ENCODE peak calls at places on chromosomes 7 and 10, in five cellular contexts. One of them, this sample, is unnamed. For H3K4me1, the result is how much of the 10 kb centered on the place peaks cover.

GRCh38 chr7:7399707-7400106 is 136.0 kb downstream of the COL28A1 start:
- DNase-seq in Peyer's patch: no peak
- DNase-seq in psoas muscle: no peak
- DNase-seq in astrocyte: peak
- DNase-seq in PC-3: no peak
- DNase-seq in this sample: no peak

GRCh38 chr10:42932735-42933453 is 144.0 kb upstream of the RET start:
- DNase-seq in Peyer's patch: no peak
- DNase-seq in psoas muscle: no peak
- DNase-seq in astrocyte: no peak
- DNase-seq in PC-3: no peak
- DNase-seq in this sample: no peak

GRCh38 chr10:75229961-75230360 is 5.8 kb downstream of the COMTD1 start:
- DNase-seq in Peyer's patch: no peak
- DNase-seq in psoas muscle: no peak
- DNase-seq in astrocyte: peak
- DNase-seq in PC-3: peak
- DNase-seq in this sample: no peak

GRCh38 chr10:34477229-34477628 is 337.9 kb downstream of the PARD3 start:
- DNase-seq in Peyer's patch: no peak
- DNase-seq in psoas muscle: no peak
- DNase-seq in astrocyte: no peak
- DNase-seq in PC-3: no peak
- DNase-seq in this sample: no peak

GRCh38 chr10:72312865-72313391 is 39.2 kb downstream of the DDIT4 start:
- DNase-seq in Peyer's patch: no peak
- DNase-seq in psoas muscle: no peak
- DNase-seq in astrocyte: no peak
- DNase-seq in PC-3: no peak
- DNase-seq in this sample: no peak

GRCh38 chr7:142771353-142771723 is 568 bp downstream of the PRSS2 start:
- DNase-seq in Peyer's patch: no peak
- DNase-seq in psoas muscle: no peak
- DNase-seq in astrocyte: no peak
- DNase-seq in PC-3: peak
- DNase-seq in this sample: no peak

GRCh38 chr7:108345710-108346336 is 110.4 kb downstream of the NRCAM start:
- DNase-seq in Peyer's patch: no peak
- DNase-seq in psoas muscle: no peak
- DNase-seq in astrocyte: no peak
- DNase-seq in PC-3: no peak
- DNase-seq in this sample: no peak

GRCh38 chr10:52986120-52986519 is 213.5 kb upstream of the MBL2 start:
- DNase-seq in Peyer's patch: no peak
- DNase-seq in psoas muscle: no peak
- DNase-seq in astrocyte: no peak
- DNase-seq in PC-3: no peak
- DNase-seq in this sample: no peak

GRCh38 chr10:20034732-20035131 is 218.5 kb downstream of the PLXDC2 start:
- DNase-seq in Peyer's patch: no peak
- DNase-seq in psoas muscle: no peak
- DNase-seq in astrocyte: no peak
- DNase-seq in PC-3: no peak
- DNase-seq in this sample: no peak

GRCh38 chr7:24965831-24966708 is 13.9 kb downstream of the OSBPL3 start:
- DNase-seq in Peyer's patch: peak
- DNase-seq in psoas muscle: no peak
- DNase-seq in astrocyte: peak
- DNase-seq in PC-3: peak
- DNase-seq in this sample: no peak

GRCh38 chr10:29841724-29842649 is 207.2 kb upstream of the SVIL start:
- DNase-seq in Peyer's patch: no peak
- DNase-seq in psoas muscle: peak
- DNase-seq in astrocyte: peak
- DNase-seq in PC-3: peak
- DNase-seq in this sample: peak

DNA sequence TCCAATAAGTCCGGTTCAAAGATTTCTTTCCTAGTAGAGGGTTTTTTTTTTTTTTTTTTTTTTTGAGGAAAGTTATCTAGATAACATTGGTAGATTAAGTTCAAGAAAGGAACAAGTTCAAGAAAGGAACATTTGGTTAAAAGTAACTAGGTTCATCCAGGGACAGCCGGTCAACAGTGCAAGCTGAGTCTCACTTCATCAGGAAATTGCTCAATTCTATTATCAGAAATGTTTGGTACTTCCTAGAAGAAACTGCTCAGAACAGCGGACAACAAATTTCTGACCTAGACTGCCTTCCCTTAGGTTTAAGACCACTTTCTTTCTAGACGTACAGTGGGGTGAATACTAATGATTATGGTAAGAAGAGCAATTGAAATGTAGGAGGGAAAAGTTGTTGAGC is 3.7 kb upstream of the IL2RA start:
- DNase-seq in Peyer's patch: peak
- DNase-seq in psoas muscle: no peak
- DNase-seq in astrocyte: no peak
- DNase-seq in PC-3: no peak
- DNase-seq in this sample: no peak
- H3K4me1 ChIP-seq in Peyer's patch: under half
- H3K4me1 ChIP-seq in psoas muscle: under half
- H3K4me1 ChIP-seq in astrocyte: under half
- H3K4me1 ChIP-seq in PC-3: under half
- H3K4me1 ChIP-seq in this sample: under half

GRCh38 chr7:5396542-5396941 is 27.1 kb downstream of the TNRC18 start:
- DNase-seq in Peyer's patch: peak
- DNase-seq in psoas muscle: no peak
- DNase-seq in astrocyte: no peak
- DNase-seq in PC-3: peak
- DNase-seq in this sample: peak
- TF ChIP-seq CTCF in Peyer's patch: no peak
- TF ChIP-seq CTCF in psoas muscle: no peak
- TF ChIP-seq CTCF in astrocyte: no peak
- TF ChIP-seq CTCF in PC-3: peak
- TF ChIP-seq CTCF in this sample: no peak

GRCh38 chr7:50305697-50306300 is 1.3 kb downstream of the IKZF1 start:
- DNase-seq in Peyer's patch: no peak
- DNase-seq in psoas muscle: no peak
- DNase-seq in astrocyte: no peak
- DNase-seq in PC-3: no peak
- DNase-seq in this sample: no peak
- H3K4me3 ChIP-seq in Peyer's patch: peak
- H3K4me3 ChIP-seq in psoas muscle: peak
- H3K4me3 ChIP-seq in astrocyte: no peak
- H3K4me3 ChIP-seq in PC-3: no peak
- H3K4me3 ChIP-seq in this sample: no peak

DNA sequence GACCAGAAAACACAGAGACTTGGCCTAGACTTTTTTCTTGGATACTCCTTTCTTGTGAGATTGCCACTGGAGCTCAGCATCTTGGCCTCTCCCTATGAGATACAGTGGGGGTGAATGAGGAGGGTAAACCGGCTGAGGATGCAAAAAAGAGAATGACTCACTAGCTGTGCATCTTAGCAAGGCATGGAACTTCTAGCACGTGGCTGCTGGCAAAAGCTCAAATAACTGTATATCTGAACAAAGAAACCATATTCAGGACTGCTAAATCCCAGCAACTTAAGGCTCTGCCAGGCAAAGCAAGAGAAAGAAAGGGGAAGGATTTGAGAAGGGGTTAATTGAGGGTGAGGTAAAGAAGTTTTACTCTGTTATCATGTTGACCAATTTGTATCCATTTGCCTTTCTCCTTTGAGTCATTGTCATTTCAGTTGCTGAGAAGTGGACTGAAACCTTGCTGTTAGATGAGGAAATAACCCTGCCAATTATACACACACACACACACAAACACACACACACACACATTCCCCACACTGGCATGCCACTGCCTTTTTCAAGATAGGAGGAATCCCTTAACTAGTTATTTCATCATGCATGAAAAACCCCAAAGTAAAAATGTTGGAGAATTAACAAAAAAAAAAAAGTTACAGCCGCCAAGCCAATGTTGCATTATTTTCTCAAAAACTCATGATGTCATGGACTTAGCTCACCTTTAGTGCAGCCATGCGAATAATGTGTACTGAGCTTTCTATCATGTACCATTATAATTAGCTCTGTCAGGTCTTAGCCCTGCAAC is 997.3 kb downstream of the LRMDA start:
- DNase-seq in Peyer's patch: no peak
- DNase-seq in psoas muscle: no peak
- DNase-seq in astrocyte: peak
- DNase-seq in PC-3: peak
- DNase-seq in this sample: no peak
- H3K4me1 ChIP-seq in Peyer's patch: under half
- H3K4me1 ChIP-seq in psoas muscle: under half
- H3K4me1 ChIP-seq in astrocyte: under half
- H3K4me1 ChIP-seq in PC-3: under half
- H3K4me1 ChIP-seq in this sample: under half

GRCh38 chr7:81527651-81528050 is 242.2 kb downstream of the HGF start:
- DNase-seq in Peyer's patch: no peak
- DNase-seq in psoas muscle: no peak
- DNase-seq in astrocyte: no peak
- DNase-seq in PC-3: peak
- DNase-seq in this sample: no peak
- TF ChIP-seq CTCF in Peyer's patch: no peak
- TF ChIP-seq CTCF in psoas muscle: no peak
- TF ChIP-seq CTCF in astrocyte: no peak
- TF ChIP-seq CTCF in PC-3: peak
- TF ChIP-seq CTCF in this sample: no peak

This sample was measured in body of pancreas.